ENCODE peak calls at places on chromosomes 1 and 21, in seven cellular contexts. One of them, this sample, is unnamed.

GRCh38 chr1:166865931-166866330 is 10.1 kb downstream of the TADA1 start:
- DNase-seq in prostate gland: no peak
- DNase-seq in IMR-90: peak
- DNase-seq in stimulated activated CD4-positive, alpha-beta T cell treated with anti-CD3 and anti-CD28 coated beads, Interleukin-4, amount 100 ng/mL, for 24 hours: no peak
- DNase-seq in NCI-H2081: no peak
- DNase-seq in MM.1S: no peak
- DNase-seq in AG09309: no peak
- DNase-seq in this sample: no peak

GRCh38 chr21:43845386-43845785 is 19.6 kb upstream of the AGPAT3 start:
- DNase-seq in MM.1S: no peak
- DNase-seq in prostate gland: no peak
- DNase-seq in AG09309: no peak
- DNase-seq in NCI-H2081: no peak
- DNase-seq in IMR-90: no peak
- DNase-seq in stimulated activated CD4-positive, alpha-beta T cell treated with anti-CD3 and anti-CD28 coated beads, Interleukin-4, amount 100 ng/mL, for 24 hours: no peak
- DNase-seq in this sample: no peak

GRCh38 chr21:15130751-15131150 is 66.0 kb upstream of the NRIP1 start:
- DNase-seq in IMR-90: no peak
- DNase-seq in NCI-H2081: no peak
- DNase-seq in MM.1S: no peak
- DNase-seq in prostate gland: no peak
- DNase-seq in AG09309: no peak
- DNase-seq in stimulated activated CD4-positive, alpha-beta T cell treated with anti-CD3 and anti-CD28 coated beads, Interleukin-4, amount 100 ng/mL, for 24 hours: no peak
- DNase-seq in this sample: no peak

GRCh38 chr21:42263591-42264131 is 44.7 kb downstream of the ABCG1 start:
- DNase-seq in MM.1S: no peak
- DNase-seq in NCI-H2081: no peak
- DNase-seq in AG09309: no peak
- DNase-seq in prostate gland: peak
- DNase-seq in stimulated activated CD4-positive, alpha-beta T cell treated with anti-CD3 and anti-CD28 coated beads, Interleukin-4, amount 100 ng/mL, for 24 hours: no peak
- DNase-seq in IMR-90: no peak
- DNase-seq in this sample: no peak

GRCh38 chr21:38476385-38476784 is 21.9 kb downstream of the ERG start:
- DNase-seq in stimulated activated CD4-positive, alpha-beta T cell treated with anti-CD3 and anti-CD28 coated beads, Interleukin-4, amount 100 ng/mL, for 24 hours: no peak
- DNase-seq in prostate gland: no peak
- DNase-seq in AG09309: no peak
- DNase-seq in MM.1S: no peak
- DNase-seq in NCI-H2081: no peak
- DNase-seq in IMR-90: no peak
- DNase-seq in this sample: no peak

GRCh38 chr1:85465099-85465790 is at the start of gene DDAH1:
- DNase-seq in MM.1S: peak
- DNase-seq in IMR-90: peak
- DNase-seq in prostate gland: peak
- DNase-seq in NCI-H2081: peak
- DNase-seq in stimulated activated CD4-positive, alpha-beta T cell treated with anti-CD3 and anti-CD28 coated beads, Interleukin-4, amount 100 ng/mL, for 24 hours: no peak
- DNase-seq in AG09309: no peak
- DNase-seq in this sample: peak

GRCh38 chr1:224183591-224184312 is 712 bp downstream of the DEGS1 start:
- DNase-seq in prostate gland: no peak
- DNase-seq in IMR-90: peak
- DNase-seq in NCI-H2081: peak
- DNase-seq in MM.1S: peak
- DNase-seq in stimulated activated CD4-positive, alpha-beta T cell treated with anti-CD3 and anti-CD28 coated beads, Interleukin-4, amount 100 ng/mL, for 24 hours: peak
- DNase-seq in AG09309: no peak
- DNase-seq in this sample: peak

GRCh38 chr1:94202241-94202640 is 35.1 kb downstream of the ARHGAP29 start:
- DNase-seq in IMR-90: no peak
- DNase-seq in NCI-H2081: no peak
- DNase-seq in MM.1S: no peak
- DNase-seq in prostate gland: no peak
- DNase-seq in AG09309: no peak
- DNase-seq in stimulated activated CD4-positive, alpha-beta T cell treated with anti-CD3 and anti-CD28 coated beads, Interleukin-4, amount 100 ng/mL, for 24 hours: no peak
- DNase-seq in this sample: no peak

GRCh38 chr1:2318294-2319278 is 72.8 kb downstream of the MORN1 start:
- DNase-seq in MM.1S: no peak
- DNase-seq in AG09309: no peak
- DNase-seq in IMR-90: no peak
- DNase-seq in prostate gland: no peak
- DNase-seq in stimulated activated CD4-positive, alpha-beta T cell treated with anti-CD3 and anti-CD28 coated beads, Interleukin-4, amount 100 ng/mL, for 24 hours: no peak
- DNase-seq in NCI-H2081: peak
- DNase-seq in this sample: no peak

GRCh38 chr1:24266398-24266941 is 52.7 kb upstream of the GRHL3 start:
- DNase-seq in MM.1S: no peak
- DNase-seq in prostate gland: no peak
- DNase-seq in stimulated activated CD4-positive, alpha-beta T cell treated with anti-CD3 and anti-CD28 coated beads, Interleukin-4, amount 100 ng/mL, for 24 hours: no peak
- DNase-seq in NCI-H2081: no peak
- DNase-seq in AG09309: peak
- DNase-seq in IMR-90: peak
- DNase-seq in this sample: no peak

GRCh38 chr1:31725777-31726535 is 22.1 kb upstream of the COL16A1 start:
- DNase-seq in MM.1S: peak
- DNase-seq in NCI-H2081: no peak
- DNase-seq in IMR-90: no peak
- DNase-seq in AG09309: no peak
- DNase-seq in prostate gland: no peak
- DNase-seq in stimulated activated CD4-positive, alpha-beta T cell treated with anti-CD3 and anti-CD28 coated beads, Interleukin-4, amount 100 ng/mL, for 24 hours: no peak
- DNase-seq in this sample: no peak

GRCh38 chr21:33968082-33968997 is 52.7 kb upstream of the ATP5PO start:
- DNase-seq in MM.1S: no peak
- DNase-seq in IMR-90: peak
- DNase-seq in AG09309: no peak
- DNase-seq in stimulated activated CD4-positive, alpha-beta T cell treated with anti-CD3 and anti-CD28 coated beads, Interleukin-4, amount 100 ng/mL, for 24 hours: no peak
- DNase-seq in prostate gland: no peak
- DNase-seq in NCI-H2081: no peak
- DNase-seq in this sample: no peak

GRCh38 chr1:204377800-204378608 is 18.3 kb upstream of the PLEKHA6 start:
- DNase-seq in prostate gland: peak
- DNase-seq in IMR-90: no peak
- DNase-seq in NCI-H2081: peak
- DNase-seq in MM.1S: peak
- DNase-seq in stimulated activated CD4-positive, alpha-beta T cell treated with anti-CD3 and anti-CD28 coated beads, Interleukin-4, amount 100 ng/mL, for 24 hours: peak
- DNase-seq in AG09309: no peak
- DNase-seq in this sample: peak

GRCh38 chr1:109914587-109915240 is 4.1 kb downstream of the CSF1 start:
- DNase-seq in NCI-H2081: no peak
- DNase-seq in prostate gland: no peak
- DNase-seq in stimulated activated CD4-positive, alpha-beta T cell treated with anti-CD3 and anti-CD28 coated beads, Interleukin-4, amount 100 ng/mL, for 24 hours: no peak
- DNase-seq in MM.1S: no peak
- DNase-seq in AG09309: peak
- DNase-seq in IMR-90: peak
- DNase-seq in this sample: no peak

GRCh38 chr1:205261946-205262668 is 34.4 kb downstream of the TMCC2 start:
- DNase-seq in MM.1S: no peak
- DNase-seq in IMR-90: peak
- DNase-seq in NCI-H2081: no peak
- DNase-seq in AG09309: no peak
- DNase-seq in stimulated activated CD4-positive, alpha-beta T cell treated with anti-CD3 and anti-CD28 coated beads, Interleukin-4, amount 100 ng/mL, for 24 hours: no peak
- DNase-seq in prostate gland: no peak
- DNase-seq in this sample: no peak

GRCh38 chr1:31439276-31439675 is 26.3 kb downstream of the SERINC2 start:
- DNase-seq in AG09309: no peak
- DNase-seq in prostate gland: no peak
- DNase-seq in MM.1S: no peak
- DNase-seq in stimulated activated CD4-positive, alpha-beta T cell treated with anti-CD3 and anti-CD28 coated beads, Interleukin-4, amount 100 ng/mL, for 24 hours: no peak
- DNase-seq in NCI-H2081: no peak
- DNase-seq in IMR-90: no peak
- DNase-seq in this sample: no peak

GRCh38 chr1:231983266-231984193 is 356.9 kb downstream of the DISC1 start:
- DNase-seq in prostate gland: no peak
- DNase-seq in AG09309: no peak
- DNase-seq in MM.1S: no peak
- DNase-seq in NCI-H2081: no peak
- DNase-seq in IMR-90: no peak
- DNase-seq in stimulated activated CD4-positive, alpha-beta T cell treated with anti-CD3 and anti-CD28 coated beads, Interleukin-4, amount 100 ng/mL, for 24 hours: no peak
- DNase-seq in this sample: no peak

GRCh38 chr21:29174607-29175013 is 44.2 kb downstream of the MAP3K7CL start:
- DNase-seq in MM.1S: no peak
- DNase-seq in prostate gland: no peak
- DNase-seq in NCI-H2081: no peak
- DNase-seq in IMR-90: peak
- DNase-seq in stimulated activated CD4-positive, alpha-beta T cell treated with anti-CD3 and anti-CD28 coated beads, Interleukin-4, amount 100 ng/mL, for 24 hours: no peak
- DNase-seq in AG09309: no peak
- DNase-seq in this sample: no peak

This sample was measured in ureter.